ENCODE peak calls at places on chromosomes 16 and 17, in nine cellular contexts. One of them, this sample, is unnamed.

GRCh38 chr16:80947708-80948615 is 58.7 kb downstream of the CMC2 start:
- DNase-seq in A549: no peak
- DNase-seq in T1000: no peak
- DNase-seq in AG10803: no peak
- DNase-seq in heart left ventricle: no peak
- DNase-seq in retina: peak; percentile 43
- DNase-seq in IMR-90: no peak
- DNase-seq in GM12865: no peak
- DNase-seq in stimulated activated CD8-positive, alpha-beta memory T cell treated with anti-CD3 and anti-CD28 coated beads, Interleukin-2, amount 100 ng/mL, for 48 hours: no peak
- DNase-seq in this sample: no peak

GRCh38 chr17:1412185-1413110 is 12.4 kb upstream of the YWHAE start:
- DNase-seq in A549: no peak
- DNase-seq in T1000: no peak
- DNase-seq in AG10803: no peak
- DNase-seq in heart left ventricle: no peak
- DNase-seq in retina: no peak
- DNase-seq in IMR-90: no peak
- DNase-seq in GM12865: no peak
- DNase-seq in stimulated activated CD8-positive, alpha-beta memory T cell treated with anti-CD3 and anti-CD28 coated beads, Interleukin-2, amount 100 ng/mL, for 48 hours: no peak
- DNase-seq in this sample: no peak

GRCh38 chr17:76366247-76366646 is 12.5 kb upstream of the PRPSAP1 start:
- DNase-seq in A549: no peak
- DNase-seq in T1000: no peak
- DNase-seq in AG10803: no peak
- DNase-seq in heart left ventricle: no peak
- DNase-seq in retina: no peak
- DNase-seq in IMR-90: no peak
- DNase-seq in GM12865: no peak
- DNase-seq in stimulated activated CD8-positive, alpha-beta memory T cell treated with anti-CD3 and anti-CD28 coated beads, Interleukin-2, amount 100 ng/mL, for 48 hours: no peak
- DNase-seq in this sample: no peak

GRCh38 chr17:2899911-2900310 is 103.7 kb downstream of the RAP1GAP2 start:
- DNase-seq in A549: no peak
- DNase-seq in T1000: no peak
- DNase-seq in AG10803: no peak
- DNase-seq in heart left ventricle: no peak
- DNase-seq in retina: no peak
- DNase-seq in IMR-90: peak; percentile 11
- DNase-seq in GM12865: no peak
- DNase-seq in stimulated activated CD8-positive, alpha-beta memory T cell treated with anti-CD3 and anti-CD28 coated beads, Interleukin-2, amount 100 ng/mL, for 48 hours: no peak
- DNase-seq in this sample: no peak

GRCh38 chr17:42531455-42532354 is 4.3 kb upstream of the NAGLU start:
- DNase-seq in A549: peak; percentile 86
- DNase-seq in T1000: no peak
- DNase-seq in AG10803: peak; percentile 54
- DNase-seq in heart left ventricle: peak; percentile 71
- DNase-seq in retina: peak; percentile 77
- DNase-seq in IMR-90: peak; percentile 34
- DNase-seq in GM12865: peak; percentile 79
- DNase-seq in stimulated activated CD8-positive, alpha-beta memory T cell treated with anti-CD3 and anti-CD28 coated beads, Interleukin-2, amount 100 ng/mL, for 48 hours: peak; percentile 37
- DNase-seq in this sample: peak; percentile 37

GRCh38 chr16:90008708-90009145 is 10.5 kb downstream of the DBNDD1 start:
- DNase-seq in A549: no peak
- DNase-seq in T1000: no peak
- DNase-seq in AG10803: no peak
- DNase-seq in heart left ventricle: no peak
- DNase-seq in retina: no peak
- DNase-seq in IMR-90: peak; percentile 16
- DNase-seq in GM12865: peak; percentile 80
- DNase-seq in stimulated activated CD8-positive, alpha-beta memory T cell treated with anti-CD3 and anti-CD28 coated beads, Interleukin-2, amount 100 ng/mL, for 48 hours: peak; percentile 54
- DNase-seq in this sample: no peak

GRCh38 chr16:85675528-85675927 is 13.2 kb downstream of the GINS2 start:
- DNase-seq in A549: peak; percentile 45
- DNase-seq in T1000: no peak
- DNase-seq in AG10803: peak; percentile 31
- DNase-seq in heart left ventricle: no peak
- DNase-seq in retina: no peak
- DNase-seq in IMR-90: peak; percentile 56
- DNase-seq in GM12865: no peak
- DNase-seq in stimulated activated CD8-positive, alpha-beta memory T cell treated with anti-CD3 and anti-CD28 coated beads, Interleukin-2, amount 100 ng/mL, for 48 hours: no peak
- DNase-seq in this sample: peak; percentile 27

GRCh38 chr17:36786867-36787266 is 150.4 kb upstream of the LHX1 start:
- DNase-seq in A549: no peak
- DNase-seq in T1000: no peak
- DNase-seq in AG10803: no peak
- DNase-seq in heart left ventricle: no peak
- DNase-seq in retina: no peak
- DNase-seq in IMR-90: no peak
- DNase-seq in GM12865: no peak
- DNase-seq in stimulated activated CD8-positive, alpha-beta memory T cell treated with anti-CD3 and anti-CD28 coated beads, Interleukin-2, amount 100 ng/mL, for 48 hours: no peak
- DNase-seq in this sample: no peak

GRCh38 chr16:15576960-15577958 is 65.7 kb downstream of the MARF1 start:
- DNase-seq in A549: no peak
- DNase-seq in T1000: no peak
- DNase-seq in AG10803: no peak
- DNase-seq in heart left ventricle: no peak
- DNase-seq in retina: no peak
- DNase-seq in IMR-90: no peak
- DNase-seq in GM12865: no peak
- DNase-seq in stimulated activated CD8-positive, alpha-beta memory T cell treated with anti-CD3 and anti-CD28 coated beads, Interleukin-2, amount 100 ng/mL, for 48 hours: no peak
- DNase-seq in this sample: no peak

GRCh38 chr17:65029605-65030308 is 26.8 kb downstream of the GNA13 start:
- DNase-seq in A549: no peak
- DNase-seq in T1000: no peak
- DNase-seq in AG10803: no peak
- DNase-seq in heart left ventricle: no peak
- DNase-seq in retina: no peak
- DNase-seq in IMR-90: no peak
- DNase-seq in GM12865: no peak
- DNase-seq in stimulated activated CD8-positive, alpha-beta memory T cell treated with anti-CD3 and anti-CD28 coated beads, Interleukin-2, amount 100 ng/mL, for 48 hours: no peak
- DNase-seq in this sample: no peak

GRCh38 chr17:61411114-61411943 is 11.7 kb downstream of the TBX2 start:
- DNase-seq in A549: peak; percentile 49
- DNase-seq in T1000: peak; percentile 96
- DNase-seq in AG10803: peak; percentile 58
- DNase-seq in heart left ventricle: peak; percentile 74
- DNase-seq in retina: peak; percentile 96
- DNase-seq in IMR-90: peak; percentile 74
- DNase-seq in GM12865: no peak
- DNase-seq in stimulated activated CD8-positive, alpha-beta memory T cell treated with anti-CD3 and anti-CD28 coated beads, Interleukin-2, amount 100 ng/mL, for 48 hours: no peak
- DNase-seq in this sample: peak; percentile 74

GRCh38 chr16:85612801-85613608 is at the start of gene GSE1:
- DNase-seq in A549: peak; percentile 96
- DNase-seq in T1000: peak; percentile 46
- DNase-seq in AG10803: peak; percentile 80
- DNase-seq in heart left ventricle: peak; percentile 93
- DNase-seq in retina: peak; percentile 86
- DNase-seq in IMR-90: peak; percentile 68
- DNase-seq in GM12865: peak; percentile 94
- DNase-seq in stimulated activated CD8-positive, alpha-beta memory T cell treated with anti-CD3 and anti-CD28 coated beads, Interleukin-2, amount 100 ng/mL, for 48 hours: peak; percentile 67
- DNase-seq in this sample: peak; percentile 85

GRCh38 chr16:4386951-4387565 is 15.4 kb downstream of the VASN start:
- DNase-seq in A549: no peak
- DNase-seq in T1000: no peak
- DNase-seq in AG10803: peak; percentile 58
- DNase-seq in heart left ventricle: no peak
- DNase-seq in retina: no peak
- DNase-seq in IMR-90: no peak
- DNase-seq in GM12865: no peak
- DNase-seq in stimulated activated CD8-positive, alpha-beta memory T cell treated with anti-CD3 and anti-CD28 coated beads, Interleukin-2, amount 100 ng/mL, for 48 hours: no peak
- DNase-seq in this sample: peak; percentile 12

GRCh38 chr17:17322516-17323510 is 19.6 kb downstream of the NT5M start:
- DNase-seq in A549: no peak
- DNase-seq in T1000: no peak
- DNase-seq in AG10803: no peak
- DNase-seq in heart left ventricle: no peak
- DNase-seq in retina: no peak
- DNase-seq in IMR-90: no peak
- DNase-seq in GM12865: no peak
- DNase-seq in stimulated activated CD8-positive, alpha-beta memory T cell treated with anti-CD3 and anti-CD28 coated beads, Interleukin-2, amount 100 ng/mL, for 48 hours: no peak
- DNase-seq in this sample: no peak

GRCh38 chr17:73192219-73192893 is 499 bp upstream of the COG1 start:
- DNase-seq in A549: peak; percentile 92
- DNase-seq in T1000: peak; percentile 59
- DNase-seq in AG10803: peak; percentile 74
- DNase-seq in heart left ventricle: peak; percentile 66
- DNase-seq in retina: peak; percentile 92
- DNase-seq in IMR-90: peak; percentile 65
- DNase-seq in GM12865: peak; percentile 80
- DNase-seq in stimulated activated CD8-positive, alpha-beta memory T cell treated with anti-CD3 and anti-CD28 coated beads, Interleukin-2, amount 100 ng/mL, for 48 hours: peak; percentile 57
- DNase-seq in this sample: peak; percentile 49

GRCh38 chr17:17542906-17543635 is 46.9 kb upstream of the RASD1 start:
- DNase-seq in A549: no peak
- DNase-seq in T1000: no peak
- DNase-seq in AG10803: no peak
- DNase-seq in heart left ventricle: no peak
- DNase-seq in retina: no peak
- DNase-seq in IMR-90: no peak
- DNase-seq in GM12865: no peak
- DNase-seq in stimulated activated CD8-positive, alpha-beta memory T cell treated with anti-CD3 and anti-CD28 coated beads, Interleukin-2, amount 100 ng/mL, for 48 hours: no peak
- DNase-seq in this sample: no peak

GRCh38 chr17:51322390-51323029 is 62.2 kb downstream of the UTP18 start:
- DNase-seq in A549: peak; percentile 70
- DNase-seq in T1000: no peak
- DNase-seq in AG10803: peak; percentile 14
- DNase-seq in heart left ventricle: no peak
- DNase-seq in retina: no peak
- DNase-seq in IMR-90: peak; percentile 7
- DNase-seq in GM12865: peak; percentile 46
- DNase-seq in stimulated activated CD8-positive, alpha-beta memory T cell treated with anti-CD3 and anti-CD28 coated beads, Interleukin-2, amount 100 ng/mL, for 48 hours: no peak
- DNase-seq in this sample: peak; percentile 43

GRCh38 chr16:4649744-4650442 is 25.3 kb downstream of the MGRN1 start:
- DNase-seq in A549: no peak
- DNase-seq in T1000: no peak
- DNase-seq in AG10803: no peak
- DNase-seq in heart left ventricle: no peak
- DNase-seq in retina: no peak
- DNase-seq in IMR-90: no peak
- DNase-seq in GM12865: no peak
- DNase-seq in stimulated activated CD8-positive, alpha-beta memory T cell treated with anti-CD3 and anti-CD28 coated beads, Interleukin-2, amount 100 ng/mL, for 48 hours: no peak
- DNase-seq in this sample: no peak

GRCh38 chr16:4414187-4414909 is 2.0 kb downstream of the CORO7 start:
- DNase-seq in A549: no peak
- DNase-seq in T1000: no peak
- DNase-seq in AG10803: no peak
- DNase-seq in heart left ventricle: no peak
- DNase-seq in retina: no peak
- DNase-seq in IMR-90: no peak
- DNase-seq in GM12865: peak; percentile 98
- DNase-seq in stimulated activated CD8-positive, alpha-beta memory T cell treated with anti-CD3 and anti-CD28 coated beads, Interleukin-2, amount 100 ng/mL, for 48 hours: peak; percentile 68
- DNase-seq in this sample: no peak

GRCh38 chr17:59160203-59161025 is 4.9 kb downstream of the PRR11 start:
- DNase-seq in A549: no peak
- DNase-seq in T1000: no peak
- DNase-seq in AG10803: no peak
- DNase-seq in heart left ventricle: no peak
- DNase-seq in retina: no peak
- DNase-seq in IMR-90: no peak
- DNase-seq in GM12865: peak; percentile 53
- DNase-seq in stimulated activated CD8-positive, alpha-beta memory T cell treated with anti-CD3 and anti-CD28 coated beads, Interleukin-2, amount 100 ng/mL, for 48 hours: no peak
- DNase-seq in this sample: no peak

GRCh38 chr17:63918305-63918704 is 334 bp downstream of the GH1 start:
- DNase-seq in A549: peak; percentile 26
- DNase-seq in T1000: no peak
- DNase-seq in AG10803: no peak
- DNase-seq in heart left ventricle: no peak
- DNase-seq in retina: no peak
- DNase-seq in IMR-90: no peak
- DNase-seq in GM12865: no peak
- DNase-seq in stimulated activated CD8-positive, alpha-beta memory T cell treated with anti-CD3 and anti-CD28 coated beads, Interleukin-2, amount 100 ng/mL, for 48 hours: no peak
- DNase-seq in this sample: no peak

GRCh38 chr17:43984521-43984920 is 19.9 kb upstream of the NAGS start:
- DNase-seq in A549: no peak
- DNase-seq in T1000: no peak
- DNase-seq in AG10803: no peak
- DNase-seq in heart left ventricle: no peak
- DNase-seq in retina: no peak
- DNase-seq in IMR-90: no peak
- DNase-seq in GM12865: no peak
- DNase-seq in stimulated activated CD8-positive, alpha-beta memory T cell treated with anti-CD3 and anti-CD28 coated beads, Interleukin-2, amount 100 ng/mL, for 48 hours: no peak
- DNase-seq in this sample: no peak

GRCh38 chr17:2406271-2406902 is 5.5 kb upstream of the MNT start:
- DNase-seq in A549: peak; percentile 70
- DNase-seq in T1000: no peak
- DNase-seq in AG10803: no peak
- DNase-seq in heart left ventricle: no peak
- DNase-seq in retina: no peak
- DNase-seq in IMR-90: no peak
- DNase-seq in GM12865: no peak
- DNase-seq in stimulated activated CD8-positive, alpha-beta memory T cell treated with anti-CD3 and anti-CD28 coated beads, Interleukin-2, amount 100 ng/mL, for 48 hours: no peak
- DNase-seq in this sample: no peak

GRCh38 chr16:526181-527014 is 1.1 kb upstream of the CAPN15 start:
- DNase-seq in A549: no peak
- DNase-seq in T1000: peak; percentile 40
- DNase-seq in AG10803: peak; percentile 40
- DNase-seq in heart left ventricle: no peak
- DNase-seq in retina: no peak
- DNase-seq in IMR-90: peak; percentile 40
- DNase-seq in GM12865: peak; percentile 43
- DNase-seq in stimulated activated CD8-positive, alpha-beta memory T cell treated with anti-CD3 and anti-CD28 coated beads, Interleukin-2, amount 100 ng/mL, for 48 hours: no peak
- DNase-seq in this sample: peak; percentile 41

GRCh38 chr16:19136549-19137196 is 22.9 kb downstream of the ITPRIPL2 start:
- DNase-seq in A549: no peak
- DNase-seq in T1000: no peak
- DNase-seq in AG10803: peak; percentile 59
- DNase-seq in heart left ventricle: no peak
- DNase-seq in retina: no peak
- DNase-seq in IMR-90: peak; percentile 53
- DNase-seq in GM12865: no peak
- DNase-seq in stimulated activated CD8-positive, alpha-beta memory T cell treated with anti-CD3 and anti-CD28 coated beads, Interleukin-2, amount 100 ng/mL, for 48 hours: no peak
- DNase-seq in this sample: no peak